ENCODE peak calls at places on chromosome 5, in six cellular contexts. T is fibroblast of lung, Z is neural progenitor cell, K is DND-41, J is PC-3, R is keratinocyte. W is an unnamed sample.

GRCh38 chr5:32542216-32543059 is 42.9 kb upstream of the SUB1 start:
- DNase-seq in Z (no peak), J (peak; percentile 76), R (no peak), K (no peak), T (peak; percentile 58), W (no peak)

GRCh38 chr5:149391524-149391923 is 12.4 kb upstream of the IL17B start:
- DNase-seq in Z (no peak), J (no peak), K (no peak), R (no peak), T (no peak), W (no peak)

GRCh38 chr5:31215236-31215635 is 21.8 kb downstream of the CDH6 start:
- DNase-seq in Z (no peak), T (no peak), K (no peak), R (no peak), J (no peak), W (no peak)

GRCh38 chr5:165161204-165161603 is 1655.8 kb downstream of the MAT2B start:
- DNase-seq in T (no peak), R (no peak), K (no peak), J (no peak), Z (peak; percentile 19), W (peak; percentile 25)

GRCh38 chr5:130479045-130479804 is 575.0 kb downstream of the CHSY3 start:
- DNase-seq in T (no peak), J (peak; percentile 32), Z (no peak), K (no peak), R (no peak), W (peak; percentile 0)

GRCh38 chr5:37840036-37840909 is at the start of gene GDNF:
- DNase-seq in Z (peak; percentile 70), R (no peak), J (peak; percentile 41), T (peak; percentile 41), K (no peak), W (peak; percentile 57)

GRCh38 chr5:93717162-93717561 is 24.2 kb downstream of the POU5F2 start:
- DNase-seq in Z (no peak), K (no peak), T (peak; percentile 62), R (no peak), J (no peak), W (no peak)

GRCh38 chr5:10779592-10779991 is 18.6 kb upstream of the DAP start:
- DNase-seq in R (no peak), Z (no peak), T (no peak), J (no peak), K (no peak), W (no peak)

GRCh38 chr5:174720612-174721521 is 3.5 kb upstream of the MSX2 start:
- DNase-seq in J (no peak), R (no peak), Z (peak; percentile 94), T (no peak), K (no peak), W (no peak)

GRCh38 chr5:38757451-38758245 is 88.2 kb upstream of the OSMR start:
- DNase-seq in Z (no peak), J (no peak), K (no peak), R (no peak), T (no peak), W (no peak)

GRCh38 chr5:113056988-113057387 is 80.4 kb downstream of the DCP2 start:
- DNase-seq in T (no peak), J (no peak), K (no peak), R (no peak), Z (no peak), W (no peak)

GRCh38 chr5:42656661-42657035 is 100.0 kb upstream of the CCDC152 start:
- DNase-seq in R (no peak), J (peak; percentile 58), Z (no peak), T (peak; percentile 53), K (no peak), W (no peak)

GRCh38 chr5:133467712-133468463 is 144.5 kb downstream of the FSTL4 start:
- DNase-seq in R (no peak), T (no peak), J (no peak), K (no peak), Z (no peak), W (no peak)

GRCh38 chr5:89374144-89374784 is 491.3 kb upstream of the MEF2C start:
- DNase-seq in T (no peak), K (no peak), R (no peak), Z (no peak), J (no peak), W (no peak)

GRCh38 chr5:138054863-138055558 is 22.1 kb upstream of the FAM13B start:
- DNase-seq in K (no peak), T (no peak), J (no peak), Z (peak; percentile 63), R (no peak), W (no peak)

GRCh38 chr5:19853616-19854240 is 134.3 kb downstream of the CDH18 start:
- DNase-seq in Z (no peak), J (peak; percentile 63), T (peak; percentile 55), K (no peak), R (peak; percentile 46), W (no peak)

GRCh38 chr5:152072076-152072475 is 147.4 kb upstream of the GLRA1 start:
- DNase-seq in T (no peak), R (no peak), J (peak; percentile 6), Z (no peak), K (no peak), W (peak; percentile 14)

GRCh38 chr5:11075010-11075860 is 314.2 kb upstream of the DAP start:
- DNase-seq in J (no peak), Z (peak; percentile 53), R (no peak), K (no peak), T (no peak), W (peak; percentile 6)

GRCh38 chr5:158812381-158812780 is 287.3 kb downstream of the EBF1 start:
- DNase-seq in T (no peak), R (no peak), K (peak; percentile 92), Z (no peak), J (no peak), W (no peak)

GRCh38 chr5:172949426-172949825 is 9.8 kb upstream of the RPL26L1 start:
- DNase-seq in R (no peak), Z (no peak), T (no peak), K (no peak), J (no peak), W (no peak)

GRCh38 chr5:9895305-9895650 is 265.1 kb upstream of the TAS2R1 start:
- DNase-seq in K (no peak), R (no peak), T (no peak), Z (no peak), J (no peak), W (no peak)

GRCh38 chr5:68746220-68747076 is 347.4 kb upstream of the SLC30A5 start:
- DNase-seq in J (no peak), T (no peak), K (no peak), R (no peak), Z (peak; percentile 14), W (no peak)

GRCh38 chr5:10580531-10581423 is 16.9 kb downstream of the ANKRD33B start:
- DNase-seq in K (no peak), T (no peak), J (no peak), Z (no peak), R (no peak), W (no peak)

GRCh38 chr5:139148306-139148705 is 49.9 kb downstream of the SIL1 start:
- DNase-seq in R (no peak), T (no peak), K (no peak), J (peak; percentile 47), Z (no peak), W (no peak)

DNA sequence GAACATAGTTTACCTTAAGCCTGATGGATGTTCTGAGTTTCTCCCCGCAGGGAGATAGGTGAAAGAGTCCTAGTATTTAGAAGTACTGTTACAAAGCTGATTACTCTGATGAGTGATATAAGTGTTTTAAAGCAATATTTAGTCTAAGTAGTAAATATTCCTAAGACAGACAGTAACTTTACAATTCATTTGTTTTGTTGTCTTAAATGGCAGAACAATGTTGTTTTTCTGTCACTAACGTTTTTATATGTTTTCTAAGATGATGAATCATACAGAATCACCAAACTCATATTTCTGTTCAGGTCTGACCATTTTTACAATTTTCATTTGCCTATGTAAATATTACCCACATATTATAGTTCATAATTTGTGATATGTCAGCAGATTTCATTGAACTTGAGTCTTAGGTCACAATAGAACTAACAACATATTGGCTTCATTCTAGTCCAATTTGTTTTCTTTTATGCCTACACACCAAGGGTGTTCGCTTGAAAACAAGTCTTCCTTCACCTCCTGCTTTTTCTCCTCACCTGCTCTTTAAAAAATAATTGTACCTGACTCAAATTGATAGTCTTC is 30.6 kb downstream of the MAP3K1 start:
- DNase-seq in T (no peak), Z (no peak), J (peak; percentile 4), R (no peak), K (no peak), W (no peak)
- H3K9me3 ChIP-seq in T (no peaks in the 10 kb centered on the region), Z (no peaks in the 10 kb centered on the region), J (no peaks in the 10 kb centered on the region), R (no peaks in the 10 kb centered on the region), K (no peaks in the 10 kb centered on the region), W (no peaks in the 10 kb centered on the region)

GRCh38 chr5:135034186-135034962 is at the start of gene PITX1:
- DNase-seq in J (peak; percentile 65), R (no peak), K (peak; percentile 83), Z (peak; percentile 85), T (peak; percentile 40), W (peak; percentile 46)

GRCh38 chr5:135031813-135032612 is 2.0 kb downstream of the PITX1 start:
- DNase-seq in T (peak; percentile 36), Z (peak; percentile 51), J (peak; percentile 2), R (no peak), K (no peak), W (no peak)

GRCh38 chr5:135032613-135033025 is 1.4 kb downstream of the PITX1 start:
- DNase-seq in J (no peak), T (no peak), Z (no peak), R (no peak), K (no peak), W (no peak)

GRCh38 chr5:135033866-135034185 is 202 bp downstream of the PITX1 start:
- DNase-seq in T (no peak), Z (peak; percentile 66), K (no peak), J (no peak), R (no peak), W (peak; percentile 60)

GRCh38 chr5:135033026-135033861 is 784 bp downstream of the PITX1 start:
- DNase-seq in J (peak; percentile 24), Z (peak; percentile 83), K (peak; percentile 55), R (no peak), T (peak; percentile 35), W (peak; percentile 63)
- TF ChIP-seq EZH2 in J (no peak), Z (peak; percentile 98), K (no peak), R (peak; percentile 89), T (peak; percentile 95), W (no peak)

DNA sequence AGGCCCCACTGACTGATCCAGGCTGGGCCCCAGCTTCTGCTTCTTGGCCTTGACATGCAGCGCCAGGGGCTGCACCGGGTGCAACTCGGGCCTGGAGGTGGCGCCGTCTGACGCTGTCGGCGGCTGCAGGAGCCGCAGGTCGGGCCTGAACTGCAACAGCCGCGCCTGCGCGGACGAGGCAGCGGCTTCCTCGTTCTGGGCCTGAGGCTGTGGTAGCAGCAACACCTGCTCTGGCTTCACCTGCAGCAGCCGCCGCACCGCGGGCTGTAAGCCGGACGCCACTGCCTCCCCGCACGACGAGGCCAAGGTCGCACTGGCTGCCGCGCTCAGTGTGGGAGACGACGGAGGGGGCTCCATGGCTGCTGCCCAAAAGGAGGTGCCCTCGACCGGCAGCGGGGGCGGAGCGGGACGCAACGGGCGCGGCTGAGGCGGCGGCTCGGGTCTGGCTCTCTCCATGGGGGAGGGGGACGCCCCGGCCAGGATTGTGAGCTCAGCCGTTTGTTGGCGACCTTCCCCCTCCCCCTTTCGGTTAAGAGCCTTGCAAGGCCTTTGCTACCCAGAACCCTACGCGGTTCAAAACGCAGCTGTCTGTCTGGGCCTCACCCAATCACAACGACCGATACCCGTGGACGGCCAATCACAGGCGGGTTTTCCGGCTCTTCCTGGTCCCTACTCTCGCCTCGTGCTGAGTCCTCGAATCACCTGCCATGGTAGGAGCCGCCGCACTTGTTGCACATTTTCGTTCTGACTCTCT is 438 bp downstream of the SOX30 start:
- DNase-seq in J (no peak), Z (peak; percentile 17), K (no peak), R (peak; percentile 32), T (peak; percentile 45), W (peak; percentile 5)
- H3K9me3 ChIP-seq in J (peaks cover 8% of the 10 kb centered on the region), Z (no peaks in the 10 kb centered on the region), K (peaks cover 8% of the 10 kb centered on the region), R (peaks cover 6% of the 10 kb centered on the region), T (no peaks in the 10 kb centered on the region), W (no peaks in the 10 kb centered on the region)

GRCh38 chr5:2556375-2556966 is 195.0 kb downstream of the IRX2 start:
- DNase-seq in K (no peak), Z (no peak), T (no peak), J (no peak), R (no peak), W (no peak)
- TF ChIP-seq EZH2 in K (no peak), Z (no peak), T (no peak), J (no peak), R (no peak), W (no peak)